ENCODE peak calls at places on chromosomes 1 and 21, in four cellular contexts. J is ovary; U is body of pancreas; Q is stimulated activated CD8-positive, alpha-beta memory T cell treated with anti-CD3 and anti-CD28 coated beads, Interleukin-7, amount 100 ng/mL, for 1 hour. X is an unnamed sample.

GRCh38 chr1:27787895-27788294 is 14.9 kb downstream of the STX12 start:
- DNase-seq in J (no peak), U (no peak), Q (no peak), X (no peak)

GRCh38 chr1:66519988-66520387 is 14.0 kb upstream of the SGIP1 start:
- DNase-seq in J (no peak), U (no peak), Q (no peak), X (no peak)

GRCh38 chr21:45792682-45793383 is 149.3 kb downstream of the PCBP3 start:
- DNase-seq in J (no peak), U (no peak), Q (no peak), X (no peak)

GRCh38 chr1:19460535-19461351 is 24.6 kb downstream of the CAPZB start:
- DNase-seq in J (no peak), U (no peak), Q (no peak), X (no peak)

GRCh38 chr1:186680031-186681012 is at the start of gene PTGS2:
- DNase-seq in J (peak), U (peak), Q (no peak), X (no peak)

GRCh38 chr1:98104285-98104684 is 183.5 kb upstream of the DPYD start:
- DNase-seq in J (no peak), U (no peak), Q (no peak), X (no peak)

GRCh38 chr1:196059210-196059609 is 549.0 kb downstream of the KCNT2 start:
- DNase-seq in J (no peak), U (no peak), Q (no peak), X (no peak)

GRCh38 chr1:63612564-63612963 is 19.4 kb downstream of the PGM1 start:
- DNase-seq in J (no peak), U (no peak), Q (no peak), X (no peak)

GRCh38 chr1:22506130-22506692 is 54.6 kb downstream of the ZBTB40 start:
- DNase-seq in J (no peak), U (peak), Q (no peak), X (no peak)

GRCh38 chr1:56056438-56057312 is 522.7 kb downstream of the PLPP3 start:
- DNase-seq in J (no peak), U (no peak), Q (no peak), X (no peak)

GRCh38 chr1:241932845-241933244 is 24.7 kb upstream of the BECN2 start:
- DNase-seq in J (no peak), U (no peak), Q (no peak), X (no peak)

GRCh38 chr1:213326666-213327317 is 275.8 kb downstream of the RPS6KC1 start:
- DNase-seq in J (no peak), U (peak), Q (no peak), X (no peak)

GRCh38 chr1:8976896-8977295 is 31.2 kb downstream of the CA6 start:
- DNase-seq in J (no peak), U (no peak), Q (no peak), X (no peak)

GRCh38 chr1:30763654-30764248 is 6.2 kb upstream of the LAPTM5 start:
- DNase-seq in J (no peak), U (no peak), Q (no peak), X (no peak)

GRCh38 chr1:236016083-236016482 is 48.8 kb downstream of the NID1 start:
- DNase-seq in J (peak), U (peak), Q (no peak), X (no peak)

GRCh38 chr1:20123696-20124450 is 4.5 kb upstream of the PLA2G2D start:
- DNase-seq in J (no peak), U (no peak), Q (no peak), X (no peak)

GRCh38 chr1:30319765-30320580 is 403.4 kb downstream of the MATN1 start:
- DNase-seq in J (no peak), U (no peak), Q (no peak), X (no peak)

GRCh38 chr1:161313554-161314200 is 504 bp upstream of the SDHC start:
- DNase-seq in J (no peak), U (no peak), Q (no peak), X (no peak)

GRCh38 chr1:151593651-151594625 is 17.9 kb upstream of the SNX27 start:
- DNase-seq in J (peak), U (peak), Q (peak), X (peak)

GRCh38 chr1:107622975-107623374 is 342.0 kb downstream of the VAV3 start:
- DNase-seq in J (no peak), U (no peak), Q (no peak), X (no peak)

GRCh38 chr1:205955499-205955898 is 12.2 kb upstream of the SLC26A9 start:
- DNase-seq in J (no peak), U (no peak), Q (no peak), X (no peak)

GRCh38 chr1:37448185-37448584 is 26.2 kb upstream of the ZC3H12A start:
- DNase-seq in J (no peak), U (no peak), Q (no peak), X (no peak)

GRCh38 chr1:9201421-9202239 is 32.9 kb upstream of the H6PD start:
- DNase-seq in J (peak), U (peak), Q (no peak), X (no peak)

GRCh38 chr1:235199441-235199840 is 38.4 kb upstream of the RBM34 start:
- DNase-seq in J (no peak), U (no peak), Q (no peak), X (no peak)

GRCh38 chr1:178055093-178055492 is 38.8 kb upstream of the RASAL2 start:
- DNase-seq in J (no peak), U (peak), Q (no peak), X (no peak)

GRCh38 chr1:47262787-47263413 is 30.9 kb upstream of the TAL1 start:
- DNase-seq in J (peak), U (peak), Q (no peak), X (no peak)

GRCh38 chr1:75469586-75470173 is 141.2 kb downstream of the SLC44A5 start:
- DNase-seq in J (no peak), U (no peak), Q (no peak), X (no peak)

GRCh38 chr1:24278726-24279125 is 40.4 kb upstream of the GRHL3 start:
- DNase-seq in J (no peak), U (no peak), Q (no peak), X (no peak)

GRCh38 chr1:42759114-42759513 is 7.7 kb downstream of the P3H1 start:
- DNase-seq in J (no peak), U (no peak), Q (no peak), X (no peak)

GRCh38 chr1:153220606-153221303 is 3.4 kb downstream of the PRR9 start:
- DNase-seq in J (no peak), U (no peak), Q (no peak), X (no peak)

GRCh38 chr1:178724734-178725602 is at the start of gene RALGPS2:
- DNase-seq in J (peak), U (peak), Q (peak), X (peak)

GRCh38 chr1:209770636-209771415 is 13.5 kb downstream of the C1orf74 start:
- DNase-seq in J (no peak), U (no peak), Q (no peak), X (no peak)

GRCh38 chr21:41670056-41670805 is 96.6 kb downstream of the RIPK4 start:
- DNase-seq in J (no peak), U (no peak), Q (no peak), X (no peak)

GRCh38 chr1:47031585-47031984 is 8.1 kb downstream of the CYP4X1 start:
- DNase-seq in J (no peak), U (peak), Q (no peak), X (no peak)